ENCODE peak calls at places on chromosomes 2 and 18, in ten cellular contexts. M is cardiac fibroblast; G is iris pigment epithelial cell; Q is DMS153; X is T1000; H is retina; D is CMK; K is activated T-cell treated with anti-CD3 and anti-CD28 coated beads, Interleukin-2, amount 50 U/mL, for 48 hours; O is T-helper 17 cell; B is skeletal muscle cell. Y is an unnamed sample.

GRCh38 chr2:40220177-40220925 is 231.5 kb downstream of the SLC8A1 start:
- DNase-seq in X (no peak), K (no peak), G (no peak), O (no peak), H (no peak), D (no peak), M (peak; percentile 82), Q (no peak), B (peak; percentile 61), Y (peak; percentile 16)

GRCh38 chr2:228589115-228589514 is 407.6 kb upstream of the SPHKAP start:
- DNase-seq in O (no peak), G (peak; percentile 15), K (no peak), Q (no peak), D (no peak), H (no peak), M (no peak), B (no peak), X (no peak), Y (no peak)

GRCh38 chr2:85899284-85899683 is 10.5 kb upstream of the ST3GAL5 start:
- DNase-seq in D (no peak), G (no peak), M (no peak), B (no peak), Q (no peak), O (no peak), X (no peak), H (no peak), K (no peak), Y (no peak)

GRCh38 chr18:13163167-13163927 is 55.2 kb upstream of the LDLRAD4 start:
- DNase-seq in G (peak; percentile 21), B (no peak), M (no peak), K (no peak), Q (no peak), O (no peak), D (no peak), H (no peak), X (no peak), Y (no peak)

GRCh38 chr2:27264753-27265535 is 2.1 kb upstream of the SLC30A3 start:
- DNase-seq in B (no peak), D (no peak), M (peak; percentile 43), H (peak; percentile 89), O (peak; percentile 63), G (peak; percentile 27), K (peak; percentile 80), Q (peak; percentile 55), X (no peak), Y (peak; percentile 47)

GRCh38 chr2:118696786-118697465 is 150.5 kb downstream of the EN1 start:
- DNase-seq in H (no peak), O (no peak), K (no peak), D (no peak), X (no peak), B (no peak), G (peak; percentile 42), M (no peak), Q (no peak), Y (no peak)

GRCh38 chr2:23291274-23291673 is 93.7 kb upstream of the KLHL29 start:
- DNase-seq in B (no peak), M (peak; percentile 34), K (no peak), O (no peak), G (no peak), Q (no peak), D (no peak), H (no peak), X (no peak), Y (no peak)

GRCh38 chr2:15389326-15389700 is 171.8 kb downstream of the NBAS start:
- DNase-seq in X (no peak), D (no peak), H (no peak), O (no peak), G (no peak), K (no peak), B (no peak), Q (no peak), M (no peak), Y (no peak)

GRCh38 chr2:144426981-144427479 is 92.9 kb downstream of the ZEB2 start:
- DNase-seq in B (peak; percentile 55), H (no peak), O (no peak), X (no peak), D (no peak), M (peak; percentile 61), Q (no peak), G (peak; percentile 81), K (no peak), Y (peak; percentile 81)

GRCh38 chr18:45852631-45853030 is 27.2 kb downstream of the SIGLEC15 start:
- DNase-seq in H (no peak), D (no peak), M (no peak), X (no peak), B (no peak), K (no peak), Q (no peak), G (no peak), O (no peak), Y (no peak)

GRCh38 chr2:23271230-23271629 is 113.7 kb upstream of the KLHL29 start:
- DNase-seq in H (no peak), X (no peak), M (no peak), K (no peak), B (no peak), Q (no peak), G (no peak), D (no peak), O (no peak), Y (no peak)

GRCh38 chr2:40455661-40456060 is 3.8 kb upstream of the SLC8A1 start:
- DNase-seq in H (no peak), M (no peak), X (no peak), B (no peak), G (no peak), K (no peak), D (no peak), Q (no peak), O (no peak), Y (peak; percentile 23)

GRCh38 chr18:47953471-47953931 is 23.0 kb upstream of the SMAD2 start:
- DNase-seq in O (no peak), B (peak; percentile 67), M (peak; percentile 79), Q (peak; percentile 6), D (no peak), X (no peak), H (peak; percentile 70), K (peak; percentile 38), G (peak; percentile 70), Y (peak; percentile 66)

GRCh38 chr18:32805354-32805753 is 32.5 kb upstream of the KLHL14 start:
- DNase-seq in X (no peak), G (no peak), D (no peak), Q (no peak), H (no peak), M (no peak), K (no peak), B (no peak), O (no peak), Y (no peak)

GRCh38 chr2:59034791-59035190 is 793.7 kb upstream of the FANCL start:
- DNase-seq in D (no peak), K (no peak), G (no peak), Q (peak; percentile 10), H (no peak), M (no peak), O (no peak), B (no peak), X (no peak), Y (no peak)

GRCh38 chr2:235594041-235594440 is 100.2 kb downstream of the AGAP1 start:
- DNase-seq in X (no peak), O (no peak), M (peak; percentile 94), K (no peak), G (peak; percentile 86), D (peak; percentile 34), H (peak; percentile 55), Q (peak; percentile 82), B (peak; percentile 69), Y (no peak)

GRCh38 chr18:72727038-72727690 is 140.6 kb downstream of the NETO1 start:
- DNase-seq in M (no peak), Q (no peak), K (no peak), O (no peak), H (no peak), G (no peak), B (no peak), X (no peak), D (no peak), Y (no peak)

GRCh38 chr2:16138811-16139662 is 198.7 kb downstream of the MYCN start:
- DNase-seq in G (no peak), M (no peak), D (no peak), Q (no peak), O (no peak), K (no peak), X (no peak), B (no peak), H (peak; percentile 11), Y (no peak)

GRCh38 chr2:59922450-59922849 is 631.0 kb downstream of the BCL11A start:
- DNase-seq in D (no peak), Q (no peak), H (no peak), O (no peak), K (no peak), X (no peak), G (no peak), M (no peak), B (no peak), Y (no peak)

GRCh38 chr2:160275646-160276045 is 75.6 kb upstream of the ITGB6 start:
- DNase-seq in K (no peak), G (no peak), B (no peak), H (no peak), M (no peak), X (no peak), Q (no peak), O (no peak), D (no peak), Y (no peak)

GRCh38 chr2:69934614-69934908 is 19.7 kb downstream of the MXD1 start:
- DNase-seq in G (no peak), Q (no peak), B (no peak), O (no peak), X (no peak), D (no peak), K (no peak), M (no peak), H (no peak), Y (no peak)

GRCh38 chr2:187198136-187198535 is 249.9 kb downstream of the CALCRL start:
- DNase-seq in B (no peak), O (no peak), D (no peak), X (no peak), K (no peak), Q (no peak), H (no peak), M (no peak), G (no peak), Y (no peak)

GRCh38 chr2:169961911-169962310 is 134.7 kb downstream of the UBR3 start:
- DNase-seq in O (no peak), G (peak; percentile 97), Q (no peak), B (peak; percentile 76), D (no peak), X (no peak), H (no peak), K (no peak), M (peak; percentile 79), Y (no peak)

GRCh38 chr18:51527826-51528225 is 330.3 kb upstream of the MEX3C start:
- DNase-seq in G (no peak), D (no peak), M (no peak), K (no peak), B (no peak), H (no peak), O (no peak), Q (no peak), X (no peak), Y (no peak)

Y was measured in adrenal gland.